ENCODE peak calls at places on chromosomes 7 and 10, in seven cellular contexts. G is HCT116; P is GM10248; W is CD4-positive, CD25-positive, alpha-beta regulatory T cell; F is NCI-H1930; S is naive thymus-derived CD8-positive, alpha-beta T cell; V is CMK. I is an unnamed sample.

GRCh38 chr10:20958764-20959163 is 61.7 kb upstream of the NEBL start:
- DNase-seq in G (no peak), P (no peak), W (no peak), F (no peak), S (no peak), V (no peak), I (no peak)

GRCh38 chr10:79346012-79346340 is 1.3 kb upstream of the PPIF start:
- DNase-seq in G (no peak), P (no peak), W (no peak), F (no peak), S (no peak), V (no peak), I (no peak)

GRCh38 chr7:42574693-42575084 is 337.2 kb downstream of the C7orf25 start:
- DNase-seq in G (no peak), P (no peak), W (no peak), F (no peak), S (no peak), V (no peak), I (no peak)

GRCh38 chr7:28490831-28491230 is 78.5 kb downstream of the CREB5 start:
- DNase-seq in G (no peak), P (no peak), W (no peak), F (no peak), S (no peak), V (no peak), I (no peak)

GRCh38 chr10:74244097-74244685 is 93.2 kb downstream of the ADK start:
- DNase-seq in G (peak; percentile 42), P (no peak), W (peak; percentile 63), F (peak; percentile 13), S (peak; percentile 47), V (peak; percentile 7), I (no peak)

GRCh38 chr7:134660242-134660785 is 13.7 kb downstream of the BPGM start:
- DNase-seq in G (no peak), P (no peak), W (no peak), F (no peak), S (no peak), V (no peak), I (no peak)

GRCh38 chr7:84191842-84192241 is 2.7 kb downstream of the SEMA3A start:
- DNase-seq in G (no peak), P (no peak), W (no peak), F (no peak), S (no peak), V (no peak), I (no peak)

GRCh38 chr7:17233643-17234397 is 64.6 kb upstream of the AHR start:
- DNase-seq in G (no peak), P (no peak), W (peak; percentile 62), F (no peak), S (peak; percentile 43), V (peak; percentile 3), I (peak; percentile 14)

GRCh38 chr7:91720255-91720937 is 160.1 kb downstream of the MTERF1 start:
- DNase-seq in G (no peak), P (no peak), W (no peak), F (no peak), S (no peak), V (no peak), I (no peak)

GRCh38 chr7:16528520-16528919 is 1.9 kb downstream of the LRRC72 start:
- DNase-seq in G (no peak), P (no peak), W (no peak), F (no peak), S (no peak), V (no peak), I (no peak)

GRCh38 chr10:15802375-15802949 is 57.8 kb downstream of the MINDY3 start:
- DNase-seq in G (no peak), P (no peak), W (peak; percentile 35), F (no peak), S (no peak), V (peak; percentile 74), I (no peak)

GRCh38 chr7:24123061-24123460 is 160.9 kb upstream of the NPY start:
- DNase-seq in G (no peak), P (no peak), W (no peak), F (no peak), S (no peak), V (no peak), I (no peak)

GRCh38 chr10:100502926-100503480 is 16.7 kb downstream of the SEC31B start:
- DNase-seq in G (no peak), P (no peak), W (no peak), F (no peak), S (no peak), V (no peak), I (no peak)

GRCh38 chr7:124780056-124780455 is 14.5 kb upstream of the GPR37 start:
- DNase-seq in G (no peak), P (no peak), W (no peak), F (no peak), S (no peak), V (no peak), I (no peak)

GRCh38 chr10:73076361-73077183 is 20.1 kb downstream of the P4HA1 start:
- DNase-seq in G (no peak), P (no peak), W (peak; percentile 43), F (no peak), S (no peak), V (no peak), I (peak; percentile 35)

GRCh38 chr7:47513741-47514241 is 68.1 kb downstream of the TNS3 start:
- DNase-seq in G (no peak), P (no peak), W (no peak), F (no peak), S (no peak), V (no peak), I (no peak)

GRCh38 chr10:109996225-109996624 is 11.6 kb upstream of the ADD3 start:
- DNase-seq in G (no peak), P (no peak), W (no peak), F (no peak), S (no peak), V (no peak), I (no peak)

GRCh38 chr7:2199956-2200583 is 32.7 kb downstream of the MAD1L1 start:
- DNase-seq in G (no peak), P (no peak), W (no peak), F (no peak), S (no peak), V (no peak), I (no peak)

GRCh38 chr7:91503934-91504575 is 239.8 kb downstream of the FZD1 start:
- DNase-seq in G (no peak), P (no peak), W (no peak), F (no peak), S (no peak), V (peak; percentile 18), I (peak; percentile 10)

GRCh38 chr10:82815680-82816079 is 940.7 kb downstream of the NRG3 start:
- DNase-seq in G (no peak), P (no peak), W (no peak), F (no peak), S (no peak), V (no peak), I (no peak)

GRCh38 chr10:89869180-89869579 is 167.8 kb downstream of the KIF20B start:
- DNase-seq in G (no peak), P (no peak), W (no peak), F (no peak), S (no peak), V (no peak), I (no peak)

GRCh38 chr10:43606323-43607198 is at the start of gene ZNF485:
- DNase-seq in G (peak; percentile 32), P (peak; percentile 85), W (peak; percentile 68), F (peak; percentile 0), S (peak; percentile 67), V (peak; percentile 29), I (peak; percentile 41)

GRCh38 chr10:100043344-100043743 is 33.6 kb upstream of the DNMBP start:
- DNase-seq in G (peak; percentile 66), P (no peak), W (peak; percentile 16), F (no peak), S (no peak), V (no peak), I (no peak)

GRCh38 chr10:69807122-69807521 is 5.4 kb downstream of the COL13A1 start:
- DNase-seq in G (peak; percentile 45), P (no peak), W (no peak), F (no peak), S (no peak), V (no peak), I (no peak)

GRCh38 chr7:24141876-24142509 is 142.0 kb upstream of the NPY start:
- DNase-seq in G (no peak), P (no peak), W (no peak), F (no peak), S (no peak), V (no peak), I (no peak)

GRCh38 chr7:28686418-28686800 is 271.7 kb downstream of the TRIL start:
- DNase-seq in G (no peak), P (no peak), W (no peak), F (no peak), S (peak; percentile 6), V (no peak), I (no peak)

GRCh38 chr10:71963756-71964668 is at the start of gene CHST3:
- DNase-seq in G (no peak), P (peak; percentile 32), W (peak; percentile 20), F (peak; percentile 1), S (peak; percentile 13), V (no peak), I (no peak)

GRCh38 chr10:103660364-103661197 is 167.1 kb downstream of the NEURL1 start:
- DNase-seq in G (no peak), P (peak; percentile 68), W (peak; percentile 23), F (no peak), S (peak; percentile 13), V (no peak), I (peak; percentile 44)

GRCh38 chr7:45389073-45389872 is 184.9 kb upstream of the ADCY1 start:
- DNase-seq in G (no peak), P (no peak), W (no peak), F (no peak), S (no peak), V (no peak), I (no peak)

GRCh38 chr10:34346516-34347150 is 468.5 kb downstream of the PARD3 start:
- DNase-seq in G (no peak), P (no peak), W (no peak), F (no peak), S (no peak), V (no peak), I (no peak)

GRCh38 chr10:57983226-57983870 is 284.3 kb downstream of the IPMK start:
- DNase-seq in G (peak; percentile 6), P (no peak), W (no peak), F (no peak), S (no peak), V (no peak), I (no peak)

GRCh38 chr10:35642023-35642792 is at the start of gene FZD8:
- DNase-seq in G (peak; percentile 47), P (peak; percentile 86), W (peak; percentile 77), F (peak; percentile 59), S (peak; percentile 63), V (peak; percentile 33), I (peak; percentile 41)

GRCh38 chr7:139675127-139676110 is 102.4 kb downstream of the HIPK2 start:
- DNase-seq in G (no peak), P (no peak), W (peak; percentile 61), F (no peak), S (no peak), V (no peak), I (no peak)

GRCh38 chr10:122298598-122299301 is 27.7 kb downstream of the BTBD16 start:
- DNase-seq in G (peak; percentile 73), P (peak; percentile 79), W (peak; percentile 74), F (peak; percentile 41), S (peak; percentile 67), V (peak; percentile 11), I (peak; percentile 12)

GRCh38 chr7:4610768-4611467 is 71.2 kb upstream of the FOXK1 start:
- DNase-seq in G (peak; percentile 73), P (peak; percentile 77), W (peak; percentile 76), F (peak; percentile 44), S (peak; percentile 75), V (no peak), I (no peak)

I was measured in HL-60.